ENCODE peak calls at places on chromosomes 6 and 20, in six cellular contexts. E is GM20000, G is putamen, Z is T-helper 17 cell, L is NCI-H1417, N is left colon. F is an unnamed sample.

GRCh38 chr6:122405417-122405816 is 6.0 kb downstream of the HSF2 start:
- DNase-seq in E (no peak), G (no peak), Z (no peak), L (no peak), N (no peak), F (no peak)

GRCh38 chr6:291148-291696 is 1.1 kb upstream of the DUSP22 start:
- DNase-seq in E (peak), G (no peak), Z (no peak), L (no peak), N (peak), F (no peak)

GRCh38 chr6:53151676-53152075 is 3.0 kb upstream of the GCM1 start:
- DNase-seq in E (peak), G (no peak), Z (no peak), L (no peak), N (no peak), F (no peak)

GRCh38 chr20:38050691-38051090 is 17.1 kb downstream of the RPRD1B start:
- DNase-seq in E (no peak), G (no peak), Z (no peak), L (no peak), N (no peak), F (no peak)

GRCh38 chr20:60583741-60584140 is 625.5 kb downstream of the CDH26 start:
- DNase-seq in E (no peak), G (peak), Z (no peak), L (no peak), N (no peak), F (no peak)

GRCh38 chr20:35395728-35396127 is 16.0 kb downstream of the UQCC1 start:
- DNase-seq in E (no peak), G (no peak), Z (no peak), L (no peak), N (no peak), F (no peak)

GRCh38 chr6:127200114-127200513 is 66.5 kb upstream of the RNF146 start:
- DNase-seq in E (no peak), G (no peak), Z (no peak), L (no peak), N (no peak), F (no peak)

GRCh38 chr6:25481267-25481666 is 170.7 kb upstream of the SCGN start:
- DNase-seq in E (no peak), G (no peak), Z (no peak), L (no peak), N (no peak), F (no peak)

GRCh38 chr6:168636147-168636982 is 195.4 kb downstream of the SMOC2 start:
- DNase-seq in E (no peak), G (no peak), Z (no peak), L (no peak), N (no peak), F (no peak)

GRCh38 chr20:23340524-23340923 is 10.1 kb upstream of the NXT1 start:
- DNase-seq in E (no peak), G (peak), Z (no peak), L (peak), N (peak), F (no peak)

GRCh38 chr6:14088600-14089168 is 28.9 kb upstream of the CD83 start:
- DNase-seq in E (no peak), G (no peak), Z (no peak), L (no peak), N (no peak), F (no peak)

GRCh38 chr20:19492937-19493336 is 265.1 kb upstream of the RIN2 start:
- DNase-seq in E (no peak), G (no peak), Z (no peak), L (peak), N (no peak), F (peak)

GRCh38 chr6:11021003-11021402 is 23.1 kb downstream of the ELOVL2 start:
- DNase-seq in E (no peak), G (no peak), Z (no peak), L (no peak), N (no peak), F (no peak)

GRCh38 chr6:81981812-81982211 is 229.3 kb upstream of the TENT5A start:
- DNase-seq in E (no peak), G (no peak), Z (no peak), L (no peak), N (no peak), F (no peak)

GRCh38 chr6:141026504-141026903 is 1106.2 kb upstream of the GJE1 start:
- DNase-seq in E (no peak), G (no peak), Z (no peak), L (no peak), N (no peak), F (no peak)

GRCh38 chr6:111418971-111419693 is 63.9 kb downstream of the REV3L start:
- DNase-seq in E (no peak), G (no peak), Z (no peak), L (no peak), N (no peak), F (no peak)

GRCh38 chr20:62437430-62437829 is 10.1 kb upstream of the RBBP8NL start:
- DNase-seq in E (no peak), G (no peak), Z (no peak), L (no peak), N (no peak), F (no peak)

GRCh38 chr20:35595456-35595855 is 20.2 kb upstream of the SPAG4 start:
- DNase-seq in E (no peak), G (no peak), Z (no peak), L (no peak), N (no peak), F (no peak)

GRCh38 chr20:46174469-46175126 is 56.5 kb downstream of the CD40 start:
- DNase-seq in E (peak), G (no peak), Z (peak), L (no peak), N (peak), F (peak)

GRCh38 chr6:145332001-145332400 is 403.3 kb downstream of the EPM2A start:
- DNase-seq in E (no peak), G (no peak), Z (no peak), L (no peak), N (no peak), F (no peak)

GRCh38 chr6:7899046-7899888 is 11.3 kb downstream of the TXNDC5 start:
- DNase-seq in E (peak), G (no peak), Z (no peak), L (no peak), N (peak), F (no peak)

GRCh38 chr6:158188591-158188990 is 20.4 kb downstream of the GTF2H5 start:
- DNase-seq in E (no peak), G (no peak), Z (no peak), L (no peak), N (no peak), F (no peak)

GRCh38 chr6:134436950-134437349 is 119.0 kb upstream of the SGK1 start:
- DNase-seq in E (no peak), G (no peak), Z (no peak), L (no peak), N (no peak), F (no peak)

GRCh38 chr6:147322299-147323162 is 118.3 kb downstream of the STXBP5 start:
- DNase-seq in E (peak), G (peak), Z (no peak), L (no peak), N (no peak), F (no peak)

GRCh38 chr6:163670283-163670682 is 255.8 kb downstream of the QKI start:
- DNase-seq in E (no peak), G (no peak), Z (no peak), L (no peak), N (no peak), F (no peak)

GRCh38 chr20:10622657-10623418 is 51.0 kb downstream of the JAG1 start:
- DNase-seq in E (no peak), G (no peak), Z (no peak), L (no peak), N (no peak), F (no peak)

GRCh38 chr6:76779068-76779467 is 684.2 kb downstream of the HTR1B start:
- DNase-seq in E (no peak), G (no peak), Z (no peak), L (no peak), N (no peak), F (no peak)

GRCh38 chr6:164379786-164380185 is 929.6 kb downstream of the C6orf118 start:
- DNase-seq in E (no peak), G (no peak), Z (no peak), L (no peak), N (no peak), F (no peak)

GRCh38 chr6:114055758-114056157 is 84.8 kb upstream of the HDAC2 start:
- DNase-seq in E (no peak), G (no peak), Z (no peak), L (no peak), N (no peak), F (no peak)

GRCh38 chr6:45420083-45420908 is 42.6 kb upstream of the SUPT3H start:
- DNase-seq in E (no peak), G (no peak), Z (peak), L (peak), N (peak), F (no peak)

GRCh38 chr6:149545258-149545753 is 537 bp downstream of the PPIL4 start:
- DNase-seq in E (peak), G (peak), Z (peak), L (no peak), N (peak), F (no peak)

GRCh38 chr6:87945966-87946365 is 101.7 kb upstream of the SPACA1 start:
- DNase-seq in E (no peak), G (no peak), Z (no peak), L (no peak), N (no peak), F (no peak)

GRCh38 chr20:61558726-61559125 is 306.7 kb downstream of the CDH4 start:
- DNase-seq in E (no peak), G (no peak), Z (no peak), L (peak), N (no peak), F (peak)

GRCh38 chr6:129852257-129852858 is 8.8 kb downstream of the TMEM244 start:
- DNase-seq in E (no peak), G (no peak), Z (no peak), L (no peak), N (no peak), F (no peak)

GRCh38 chr6:85797993-85798392 is 155.3 kb upstream of the SYNCRIP start:
- DNase-seq in E (no peak), G (no peak), Z (no peak), L (no peak), N (peak), F (no peak)

GRCh38 chr20:51750037-51750769 is 18.0 kb downstream of the ATP9A start:
- DNase-seq in E (no peak), G (no peak), Z (no peak), L (peak), N (peak), F (peak)

F was measured in DMS153.